ENCODE peak calls at places on chromosomes 7 and 10, in ten cellular contexts. F, J, C, U, Z, A, S, Y, E and Q are unnamed samples.

GRCh38 chr10:132612571-132613504 is 75.3 kb downstream of the INPP5A start:
- DNase-seq in F (no peak), J (no peak), C (peak; percentile 34), U (no peak), Z (no peak), A (no peak), S (peak; percentile 15), Y (no peak), E (peak; percentile 32), Q (no peak)

GRCh38 chr10:122091722-122092121 is 102.8 kb downstream of the TACC2 start:
- DNase-seq in F (no peak), J (no peak), C (no peak), U (no peak), Z (no peak), A (no peak), S (no peak), Y (no peak), E (no peak), Q (no peak)

GRCh38 chr10:114940735-114941134 is 2.7 kb downstream of the TRUB1 start:
- DNase-seq in F (peak; percentile 25), J (no peak), C (no peak), U (no peak), Z (no peak), A (no peak), S (no peak), Y (no peak), E (peak; percentile 60), Q (no peak)

GRCh38 chr10:23525406-23525805 is 86.5 kb downstream of the OTUD1 start:
- DNase-seq in F (peak; percentile 14), J (no peak), C (peak; percentile 8), U (peak; percentile 4), Z (peak; percentile 11), A (no peak), S (no peak), Y (no peak), E (peak; percentile 7), Q (peak; percentile 31)

GRCh38 chr10:5888843-5889623 is 660 bp downstream of the ANKRD16 start:
- DNase-seq in F (peak; percentile 15), J (peak; percentile 23), C (no peak), U (no peak), Z (no peak), A (no peak), S (peak; percentile 31), Y (no peak), E (no peak), Q (peak; percentile 18)

GRCh38 chr7:150945171-150945852 is 32.8 kb downstream of the KCNH2 start:
- DNase-seq in F (no peak), J (no peak), C (no peak), U (no peak), Z (no peak), A (no peak), S (no peak), Y (no peak), E (no peak), Q (no peak)

GRCh38 chr7:4638781-4639575 is 43.1 kb upstream of the FOXK1 start:
- DNase-seq in F (no peak), J (no peak), C (no peak), U (no peak), Z (no peak), A (no peak), S (no peak), Y (no peak), E (no peak), Q (no peak)

GRCh38 chr7:38229386-38229785 is 44.0 kb downstream of the TARP start:
- DNase-seq in F (peak; percentile 16), J (no peak), C (no peak), U (no peak), Z (no peak), A (peak; percentile 18), S (no peak), Y (peak; percentile 46), E (peak; percentile 62), Q (no peak)

GRCh38 chr7:65477326-65477725 is 103.7 kb downstream of the ZNF92 start:
- DNase-seq in F (no peak), J (no peak), C (no peak), U (peak; percentile 20), Z (no peak), A (no peak), S (no peak), Y (no peak), E (peak; percentile 5), Q (no peak)

GRCh38 chr7:115260381-115260780 is 338.5 kb downstream of the MDFIC start:
- DNase-seq in F (peak; percentile 22), J (no peak), C (no peak), U (no peak), Z (no peak), A (no peak), S (no peak), Y (no peak), E (peak; percentile 51), Q (peak; percentile 13)

GRCh38 chr7:156903232-156903909 is 10.4 kb upstream of the LMBR1 start:
- DNase-seq in F (peak; percentile 82), J (peak; percentile 51), C (peak; percentile 87), U (no peak), Z (peak; percentile 16), A (peak; percentile 41), S (peak; percentile 30), Y (peak; percentile 34), E (peak; percentile 19), Q (peak; percentile 62)

GRCh38 chr10:5566606-5567005 is 41.8 kb downstream of the CALML3 start:
- DNase-seq in F (no peak), J (no peak), C (no peak), U (no peak), Z (no peak), A (no peak), S (peak; percentile 8), Y (no peak), E (peak; percentile 45), Q (peak; percentile 97)

GRCh38 chr10:97119058-97119832 is 66.5 kb downstream of the SLIT1 start:
- DNase-seq in F (no peak), J (no peak), C (no peak), U (no peak), Z (no peak), A (no peak), S (no peak), Y (no peak), E (no peak), Q (no peak)

GRCh38 chr10:48493083-48493871 is 111.6 kb downstream of the ARHGAP22 start:
- DNase-seq in F (no peak), J (no peak), C (no peak), U (no peak), Z (no peak), A (no peak), S (no peak), Y (no peak), E (no peak), Q (peak; percentile 62)

GRCh38 chr10:102744374-102745051 is 765 bp downstream of the WBP1L start:
- DNase-seq in F (peak; percentile 63), J (no peak), C (no peak), U (no peak), Z (no peak), A (peak; percentile 13), S (no peak), Y (no peak), E (peak; percentile 16), Q (peak; percentile 13)

GRCh38 chr7:102875700-102876192 is 37.1 kb upstream of the LRRC17 start:
- DNase-seq in F (peak; percentile 98), J (no peak), C (no peak), U (peak; percentile 96), Z (no peak), A (peak; percentile 98), S (no peak), Y (peak; percentile 99), E (peak; percentile 100), Q (peak; percentile 100)
- TF ChIP-seq CTCF in F (peak; percentile 23), J (no peak), C (no peak), U (no peak), Z (no peak), A (no peak), S (no peak), Y (peak; percentile 36), E (peak; percentile 16), Q (peak; percentile 41)

GRCh38 chr7:158535079-158535478 is 52.5 kb downstream of the PTPRN2 start:
- DNase-seq in F (no peak), J (no peak), C (no peak), U (no peak), Z (no peak), A (no peak), S (no peak), Y (no peak), E (no peak), Q (no peak)
- TF ChIP-seq CTCF in F (no peak), J (no peak), C (no peak), U (no peak), Z (no peak), A (no peak), S (no peak), Y (no peak), E (no peak), Q (no peak)

GRCh38 chr10:61023053-61023452 is 79.1 kb upstream of the RHOBTB1 start:
- DNase-seq in F (no peak), J (no peak), C (no peak), U (no peak), Z (no peak), A (no peak), S (no peak), Y (no peak), E (no peak), Q (no peak)

GRCh38 chr10:61020420-61021158 is 76.6 kb upstream of the RHOBTB1 start:
- DNase-seq in F (no peak), J (no peak), C (no peak), U (no peak), Z (no peak), A (no peak), S (no peak), Y (no peak), E (no peak), Q (no peak)

GRCh38 chr10:61021926-61022325 is 77.9 kb upstream of the RHOBTB1 start:
- DNase-seq in F (no peak), J (no peak), C (no peak), U (no peak), Z (no peak), A (no peak), S (no peak), Y (no peak), E (no peak), Q (no peak)

GRCh38 chr10:61028861-61029361 is 84.9 kb upstream of the RHOBTB1 start:
- DNase-seq in F (peak; percentile 10), J (no peak), C (no peak), U (no peak), Z (no peak), A (peak; percentile 56), S (no peak), Y (peak; percentile 56), E (peak; percentile 77), Q (peak; percentile 90)

DNA sequence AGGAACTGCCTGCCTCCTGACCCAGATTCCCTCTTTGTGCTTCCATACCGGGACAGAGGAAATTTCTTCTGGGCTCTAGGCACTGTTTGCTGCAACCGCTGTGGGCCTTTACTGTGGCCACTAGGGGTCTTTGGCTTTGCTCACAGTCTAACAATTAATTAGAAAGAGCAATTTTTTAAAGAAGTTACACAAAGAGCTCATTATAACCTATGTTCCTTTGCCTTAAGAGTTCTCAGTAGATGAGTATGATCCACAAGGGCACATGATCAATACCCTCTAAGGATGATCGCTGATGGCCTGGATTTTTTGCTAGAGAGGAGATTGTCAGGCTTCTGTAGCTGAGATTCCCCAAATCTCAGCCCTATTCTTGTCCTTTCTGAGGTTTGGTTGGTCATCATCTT is 80.8 kb upstream of the RHOBTB1 start:
- DNase-seq in F (no peak), J (no peak), C (no peak), U (peak; percentile 31), Z (no peak), A (no peak), S (no peak), Y (peak; percentile 24), E (peak; percentile 16), Q (no peak)
- TF ChIP-seq CTCF in F (peak; percentile 63), J (no peak), C (no peak), U (peak; percentile 41), Z (peak; percentile 47), A (peak; percentile 80), S (no peak), Y (peak; percentile 93), E (peak; percentile 53), Q (peak; percentile 57)

GRCh38 chr10:118712930-118713634 is 41.7 kb downstream of the CACUL1 start:
- DNase-seq in F (no peak), J (no peak), C (no peak), U (no peak), Z (no peak), A (no peak), S (no peak), Y (no peak), E (no peak), Q (no peak)
- TF ChIP-seq CTCF in F (peak; percentile 21), J (no peak), C (no peak), U (no peak), Z (no peak), A (no peak), S (no peak), Y (peak; percentile 53), E (peak; percentile 5), Q (peak; percentile 34)